ENCODE peak calls at places on chromosomes 16 and 17, in seven cellular contexts. L, S, Y, J, K, A and V are unnamed samples.

GRCh38 chr17:1290676-1291075 is 11.2 kb downstream of the TRARG1 start:
- DNase-seq in L (no peak), S (no peak), Y (no peak), J (no peak), K (no peak), A (no peak), V (no peak)

GRCh38 chr17:28744104-28744801 is 442 bp downstream of the TRAF4 start:
- DNase-seq in L (no peak), S (no peak), Y (no peak), J (peak), K (peak), A (peak), V (peak)

GRCh38 chr16:31395647-31396046 is 2.5 kb downstream of the ITGAD start:
- DNase-seq in L (no peak), S (no peak), Y (no peak), J (no peak), K (no peak), A (no peak), V (no peak)

GRCh38 chr17:34598161-34598776 is 18.9 kb downstream of the TMEM132E start:
- DNase-seq in L (no peak), S (no peak), Y (no peak), J (no peak), K (no peak), A (no peak), V (no peak)

GRCh38 chr17:8436169-8436932 is 667 bp downstream of the NDEL1 start:
- DNase-seq in L (peak), S (peak), Y (no peak), J (peak), K (no peak), A (peak), V (peak)

GRCh38 chr17:18217412-18218015 is 7.9 kb upstream of the LLGL1 start:
- DNase-seq in L (peak), S (peak), Y (no peak), J (peak), K (peak), A (peak), V (peak)

GRCh38 chr17:63446981-63447687 is 1.0 kb upstream of the CYB561 start:
- DNase-seq in L (no peak), S (no peak), Y (no peak), J (peak), K (no peak), A (no peak), V (no peak)

GRCh38 chr17:8289103-8289397 is 580 bp downstream of the RANGRF start:
- DNase-seq in L (peak), S (no peak), Y (no peak), J (no peak), K (peak), A (no peak), V (no peak)

GRCh38 chr16:88988980-88989791 is 12.2 kb upstream of the CBFA2T3 start:
- DNase-seq in L (no peak), S (no peak), Y (no peak), J (no peak), K (no peak), A (no peak), V (no peak)

GRCh38 chr17:82858376-82859126 is 18.7 kb upstream of the ZNF750 start:
- DNase-seq in L (no peak), S (no peak), Y (no peak), J (no peak), K (no peak), A (no peak), V (no peak)

GRCh38 chr17:65047939-65048338 is 8.6 kb downstream of the GNA13 start:
- DNase-seq in L (no peak), S (no peak), Y (no peak), J (no peak), K (no peak), A (peak), V (no peak)

GRCh38 chr16:85448557-85449194 is 164.4 kb upstream of the GSE1 start:
- DNase-seq in L (no peak), S (no peak), Y (no peak), J (no peak), K (peak), A (no peak), V (peak)

GRCh38 chr17:39596543-39597267 is 11.0 kb downstream of the NEUROD2 start:
- DNase-seq in L (no peak), S (no peak), Y (no peak), J (no peak), K (no peak), A (no peak), V (no peak)

GRCh38 chr16:73878616-73879015 is 418.0 kb upstream of the PSMD7 start:
- DNase-seq in L (peak), S (peak), Y (peak), J (peak), K (no peak), A (peak), V (peak)

GRCh38 chr17:58327363-58328194 is 1.0 kb downstream of the TSPOAP1 start:
- DNase-seq in L (no peak), S (no peak), Y (no peak), J (no peak), K (no peak), A (no peak), V (no peak)

GRCh38 chr17:73952498-73953205 is 250.8 kb upstream of the RPL38 start:
- DNase-seq in L (no peak), S (no peak), Y (no peak), J (no peak), K (no peak), A (no peak), V (peak)

GRCh38 chr16:51497541-51498211 is 346.6 kb upstream of the SALL1 start:
- DNase-seq in L (no peak), S (no peak), Y (no peak), J (no peak), K (no peak), A (no peak), V (peak)

GRCh38 chr17:39225974-39226683 is 384 bp upstream of the STAC2 start:
- DNase-seq in L (no peak), S (no peak), Y (no peak), J (peak), K (peak), A (peak), V (peak)

GRCh38 chr17:9233271-9233599 is 211.9 kb downstream of the NTN1 start:
- DNase-seq in L (no peak), S (no peak), Y (no peak), J (no peak), K (no peak), A (no peak), V (no peak)

GRCh38 chr16:56628486-56629035 is 3.0 kb downstream of the MT1E start:
- DNase-seq in L (no peak), S (no peak), Y (no peak), J (no peak), K (no peak), A (no peak), V (peak)

GRCh38 chr17:59851431-59852375 is 41.0 kb downstream of the TUBD1 start:
- DNase-seq in L (no peak), S (peak), Y (peak), J (peak), K (peak), A (peak), V (peak)

GRCh38 chr17:15157051-15157450 is 108.1 kb downstream of the PMP22 start:
- DNase-seq in L (no peak), S (no peak), Y (no peak), J (peak), K (no peak), A (peak), V (peak)

GRCh38 chr16:75541236-75541635 is 5.3 kb upstream of the CHST5 start:
- DNase-seq in L (no peak), S (no peak), Y (no peak), J (no peak), K (no peak), A (no peak), V (no peak)

GRCh38 chr17:10105513-10106001 is 92.8 kb downstream of the GAS7 start:
- DNase-seq in L (no peak), S (peak), Y (no peak), J (peak), K (peak), A (peak), V (peak)

GRCh38 chr17:2062571-2063183 is 7.8 kb downstream of the HIC1 start:
- DNase-seq in L (no peak), S (no peak), Y (no peak), J (peak), K (peak), A (peak), V (no peak)

GRCh38 chr17:77609553-77610517 is 348.7 kb upstream of the TNRC6C start:
- DNase-seq in L (no peak), S (no peak), Y (no peak), J (no peak), K (peak), A (no peak), V (peak)

GRCh38 chr17:33642002-33642401 is 348.9 kb upstream of the ASIC2 start:
- DNase-seq in L (no peak), S (no peak), Y (no peak), J (no peak), K (no peak), A (no peak), V (no peak)

GRCh38 chr16:31148281-31148728 is 1.6 kb downstream of the PRSS36 start:
- DNase-seq in L (peak), S (no peak), Y (no peak), J (no peak), K (no peak), A (no peak), V (no peak)

GRCh38 chr16:671353-672131 is 3.6 kb downstream of the RHOT2 start:
- DNase-seq in L (no peak), S (no peak), Y (no peak), J (no peak), K (no peak), A (no peak), V (no peak)

DNA sequence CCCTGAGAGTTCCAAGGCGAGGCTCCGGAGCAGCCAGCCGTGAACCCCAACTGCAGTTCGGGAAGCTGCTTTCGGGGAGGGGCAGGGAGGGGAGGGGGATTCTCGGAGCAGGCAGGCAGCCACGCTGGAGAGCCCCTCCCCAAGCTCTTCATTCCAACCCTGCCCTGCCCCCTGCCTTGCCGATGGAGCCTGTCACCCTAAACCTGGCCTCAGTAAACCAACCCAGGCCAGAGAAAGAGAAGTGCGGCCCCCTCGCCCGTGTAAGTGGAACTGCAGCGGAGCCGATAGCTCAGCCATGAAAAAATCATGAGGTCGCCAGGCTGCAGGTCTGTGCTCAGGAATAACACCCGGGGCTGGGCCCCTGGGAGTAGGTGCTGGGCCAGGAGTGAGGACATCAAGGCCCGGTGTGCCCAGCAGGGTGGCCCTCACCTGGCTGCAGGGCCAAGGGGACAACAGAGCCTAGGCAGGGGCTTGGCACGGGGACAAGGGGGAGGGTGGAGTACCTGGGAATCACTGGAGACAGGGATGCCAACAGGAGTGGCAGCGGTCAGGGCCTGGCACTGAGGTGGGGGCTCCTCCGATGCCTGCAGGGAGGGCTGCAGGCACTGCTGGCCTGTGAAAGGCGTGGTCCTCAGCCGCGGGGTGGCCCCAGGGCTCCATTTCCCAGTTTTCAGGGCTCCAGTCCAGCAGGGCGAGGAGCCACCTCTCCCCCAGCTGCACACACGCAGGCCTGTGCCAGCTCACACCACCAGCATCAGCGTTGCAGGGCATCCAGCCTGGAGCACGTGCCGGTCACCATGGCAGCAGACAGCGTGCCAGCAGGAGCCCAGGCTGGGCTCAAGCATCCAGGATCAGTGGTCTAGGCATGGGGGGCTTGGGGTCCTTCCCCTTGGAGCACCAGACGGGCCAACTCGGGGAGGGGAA is 4.8 kb upstream of the FSCN2 start:
- DNase-seq in L (no peak), S (no peak), Y (no peak), J (peak), K (no peak), A (peak), V (no peak)
- TF ChIP-seq CTCF in L (no peak), S (no peak), Y (no peak), J (peak), K (no peak), A (peak), V (no peak)

GRCh38 chr17:80457236-80457856 is 19.1 kb downstream of the NPTX1 start:
- DNase-seq in L (no peak), S (no peak), Y (no peak), J (no peak), K (no peak), A (no peak), V (no peak)

GRCh38 chr17:80455328-80455710 is 21.1 kb downstream of the NPTX1 start:
- DNase-seq in L (peak), S (no peak), Y (no peak), J (no peak), K (peak), A (peak), V (no peak)

GRCh38 chr17:80455784-80456183 is 20.6 kb downstream of the NPTX1 start:
- DNase-seq in L (no peak), S (no peak), Y (no peak), J (no peak), K (no peak), A (no peak), V (peak)

GRCh38 chr17:80458016-80458415 is 18.4 kb downstream of the NPTX1 start:
- DNase-seq in L (no peak), S (no peak), Y (no peak), J (no peak), K (no peak), A (no peak), V (no peak)

GRCh38 chr17:80456465-80457235 is 19.8 kb downstream of the NPTX1 start:
- DNase-seq in L (no peak), S (no peak), Y (no peak), J (peak), K (peak), A (no peak), V (peak)
- H3K4me3 ChIP-seq in L (no peak), S (no peak), Y (no peak), J (no peak), K (no peak), A (no peak), V (no peak)

GRCh38 chr16:1677942-1678499 is at the start of gene JPT2:
- DNase-seq in L (peak), S (peak), Y (peak), J (peak), K (peak), A (peak), V (peak)

GRCh38 chr16:1676661-1677060 is 1.4 kb upstream of the JPT2 start:
- DNase-seq in L (no peak), S (no peak), Y (no peak), J (no peak), K (no peak), A (no peak), V (no peak)

GRCh38 chr16:1680361-1680760 is 2.3 kb downstream of the JPT2 start:
- DNase-seq in L (no peak), S (no peak), Y (no peak), J (no peak), K (no peak), A (no peak), V (no peak)

GRCh38 chr16:1677339-1677738 is 740 bp upstream of the JPT2 start:
- DNase-seq in L (no peak), S (no peak), Y (no peak), J (no peak), K (no peak), A (no peak), V (no peak)

DNA sequence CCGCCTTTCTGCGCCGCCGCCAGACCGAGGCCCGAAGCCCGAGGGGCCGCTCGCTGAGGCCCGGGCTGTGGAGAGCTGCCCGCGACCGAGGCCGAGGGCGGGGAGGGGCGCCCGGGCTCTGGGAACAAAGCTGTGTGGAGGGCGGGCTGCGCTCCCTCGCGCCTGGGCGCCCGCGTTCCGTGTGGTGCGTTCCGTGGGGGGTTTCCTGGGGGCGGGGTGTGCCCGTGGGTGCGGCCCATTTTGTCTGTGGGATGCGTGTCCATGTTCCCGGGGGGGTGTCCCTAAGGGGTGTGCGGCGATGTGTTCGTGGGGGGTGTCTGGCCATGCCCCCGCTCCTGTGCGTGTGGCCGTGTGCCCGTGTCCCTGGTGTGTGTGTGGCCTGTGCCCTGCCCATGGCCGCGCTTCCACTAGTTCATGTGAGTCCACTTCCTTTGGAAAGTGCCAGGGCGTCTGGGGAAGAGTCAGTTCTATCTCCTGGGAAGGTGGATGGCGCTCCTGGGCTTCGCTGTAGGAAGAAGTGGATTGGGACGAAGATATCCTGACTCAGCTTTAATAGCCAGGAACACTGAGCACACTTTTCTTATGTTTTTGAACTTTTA is 520 bp downstream of the JPT2 start:
- DNase-seq in L (no peak), S (peak), Y (no peak), J (peak), K (peak), A (peak), V (peak)
- TF ChIP-seq CTCF in L (no peak), S (no peak), Y (no peak), J (no peak), K (no peak), A (no peak), V (peak)

GRCh38 chr17:69433093-69433492 is 18.6 kb downstream of the MAP2K6 start:
- DNase-seq in L (no peak), S (no peak), Y (no peak), J (no peak), K (no peak), A (no peak), V (no peak)
- H3K4me3 ChIP-seq in L (no peak), S (no peak), Y (no peak), J (no peak), K (no peak), A (no peak), V (no peak)